ENCODE peak calls at places on chromosomes 12 and 14, in four cellular contexts. W is mesenchymal stem cell, H is H9, D is H1. F is an unnamed sample.

GRCh38 chr12:6735448-6736191 is 11.8 kb downstream of the COPS7A start:
- DNase-seq in D (peak; percentile 62), H (peak; percentile 74), W (peak; percentile 58), F (no peak)

GRCh38 chr12:2198088-2198501 is 145.3 kb downstream of the CACNA1C start:
- DNase-seq in D (peak; percentile 72), W (peak; percentile 64), H (peak; percentile 95), F (peak; percentile 33)

GRCh38 chr12:15323530-15323929 is 1.2 kb downstream of the PTPRO start:
- DNase-seq in D (no peak), W (no peak), H (no peak), F (no peak)

GRCh38 chr12:50627491-50627890 is 122.7 kb downstream of the DIP2B start:
- DNase-seq in D (peak; percentile 17), W (no peak), H (no peak), F (no peak)

GRCh38 chr12:91326043-91327027 is 143.7 kb upstream of the DCN start:
- DNase-seq in H (peak; percentile 42), W (peak; percentile 73), D (peak; percentile 68), F (peak; percentile 73)

GRCh38 chr14:67269338-67270060 is 28.3 kb downstream of the PALS1 start:
- DNase-seq in H (no peak), D (no peak), W (peak; percentile 85), F (peak; percentile 55)

GRCh38 chr14:24927809-24928208 is 122.1 kb downstream of the STXBP6 start:
- DNase-seq in H (no peak), W (no peak), D (no peak), F (no peak)

GRCh38 chr14:23121401-23121800 is 2.3 kb upstream of the CEBPE start:
- DNase-seq in H (no peak), D (no peak), W (peak; percentile 69), F (no peak)

GRCh38 chr12:89783321-89784060 is 74.9 kb upstream of the ATP2B1 start:
- DNase-seq in D (no peak), W (peak; percentile 75), H (no peak), F (no peak)

GRCh38 chr12:107788281-107788680 is 13.8 kb downstream of the ASCL4 start:
- DNase-seq in H (no peak), D (no peak), W (no peak), F (no peak)

GRCh38 chr12:89655851-89656250 is 52.8 kb downstream of the ATP2B1 start:
- DNase-seq in W (peak; percentile 49), D (no peak), H (no peak), F (no peak)

GRCh38 chr14:87133073-87133815 is 859.7 kb downstream of the GALC start:
- DNase-seq in H (no peak), D (no peak), W (peak; percentile 92), F (no peak)

GRCh38 chr14:61542848-61543790 is 152.2 kb upstream of the HIF1A start:
- DNase-seq in H (no peak), D (no peak), W (no peak), F (no peak)

GRCh38 chr14:61539631-61540030 is 155.7 kb upstream of the HIF1A start:
- DNase-seq in H (no peak), W (no peak), D (no peak), F (no peak)

GRCh38 chr14:61538464-61539022 is 156.8 kb upstream of the HIF1A start:
- DNase-seq in W (no peak), D (no peak), H (no peak), F (no peak)

GRCh38 chr14:61543946-61544345 is 151.4 kb upstream of the HIF1A start:
- DNase-seq in D (no peak), H (no peak), W (no peak), F (no peak)

DNA sequence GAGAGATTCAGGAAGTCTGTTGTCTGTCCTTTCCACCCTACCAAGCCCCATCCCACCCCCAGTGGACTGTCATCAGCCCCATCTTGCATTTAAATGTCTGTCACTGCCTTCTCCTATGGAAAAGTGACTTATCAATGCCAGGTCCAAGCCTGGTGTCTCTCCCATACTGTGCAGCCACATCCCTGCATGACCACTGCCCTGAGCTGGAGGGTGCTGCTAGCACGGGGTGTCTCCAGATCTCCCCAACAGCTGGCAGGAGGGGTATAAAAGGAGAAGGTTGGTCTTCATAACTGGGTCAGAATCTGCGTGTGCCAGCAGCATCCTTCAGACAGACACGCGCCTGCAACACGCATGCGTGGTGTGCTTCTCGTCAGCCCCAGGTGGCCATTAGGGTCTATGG is 154.4 kb upstream of the HIF1A start:
- DNase-seq in D (no peak), W (no peak), H (no peak), F (no peak)
- H2BK15ac ChIP-seq in D (peak overlapping the region; percentile 66), W (no peak overlapping the region), H (no peak overlapping the region), F (peak overlapping the region; percentile 80)

GRCh38 chr14:68596701-68597100 is 196.2 kb downstream of the ZFP36L1 start:
- DNase-seq in D (no peak), H (no peak), W (peak; percentile 24), F (no peak)
- H2BK12ac ChIP-seq in D (no peak overlapping the region), H (no peak overlapping the region), W (peak overlapping the region; percentile 96), F (no peak overlapping the region)

GRCh38 chr12:7905071-7905470 is 30.9 kb downstream of the SLC2A3 start:
- DNase-seq in H (no peak), W (peak; percentile 27), D (no peak), F (no peak)
- H2BK15ac ChIP-seq in H (no peak overlapping the region), W (no peak overlapping the region), D (no peak overlapping the region), F (no peak overlapping the region)

GRCh38 chr14:58427289-58428010 is at the start of the genes KIAA0586 and TIMM9:
- DNase-seq in D (peak; percentile 90), H (peak; percentile 96), W (peak; percentile 99), F (peak; percentile 98)
- H2BK12ac ChIP-seq in D (no peak within 1 kb of the TSS), H (no peak within 1 kb of the TSS), W (no peak within 1 kb of the TSS), F (no peak within 1 kb of the TSS)

F was measured in neuronal stem cell.